ENCODE peak calls at places on chromosomes 4 and X, in ten cellular contexts. One of them, this sample, is unnamed.

GRCh38 chr4:100014616-100015015 is 64.5 kb upstream of the H2AZ1 start:
- DNase-seq in activated T-helper 1 cell treated with Interleukin-2 at 50 U/mL for 16 hours: no peak
- DNase-seq in amniotic stem cell: no peak
- DNase-seq in activated CD8-positive, alpha-beta memory T cell treated with anti-CD3 and anti-CD28 coated beads, Interleukin-2, amount 50 U/mL, for 4 hours: no peak
- DNase-seq in left cardiac atrium: no peak
- DNase-seq in NCI-H2081: no peak
- DNase-seq in occipital lobe: no peak
- DNase-seq in progenitor cell of endocrine pancreas: no peak
- DNase-seq in RCC 7860: no peak
- DNase-seq in dorsolateral prefrontal cortex: no peak
- DNase-seq in this sample: no peak

GRCh38 chrX:73930300-73930699 is 367.3 kb downstream of the CHIC1 start:
- DNase-seq in activated T-helper 1 cell treated with Interleukin-2 at 50 U/mL for 16 hours: no peak
- DNase-seq in amniotic stem cell: no peak
- DNase-seq in activated CD8-positive, alpha-beta memory T cell treated with anti-CD3 and anti-CD28 coated beads, Interleukin-2, amount 50 U/mL, for 4 hours: no peak
- DNase-seq in left cardiac atrium: no peak
- DNase-seq in NCI-H2081: no peak
- DNase-seq in occipital lobe: no peak
- DNase-seq in progenitor cell of endocrine pancreas: no peak
- DNase-seq in RCC 7860: peak; percentile 9
- DNase-seq in dorsolateral prefrontal cortex: no peak
- DNase-seq in this sample: no peak

GRCh38 chrX:82813671-82814078 is 694.4 kb upstream of the POU3F4 start:
- DNase-seq in activated T-helper 1 cell treated with Interleukin-2 at 50 U/mL for 16 hours: no peak
- DNase-seq in amniotic stem cell: no peak
- DNase-seq in activated CD8-positive, alpha-beta memory T cell treated with anti-CD3 and anti-CD28 coated beads, Interleukin-2, amount 50 U/mL, for 4 hours: no peak
- DNase-seq in left cardiac atrium: no peak
- DNase-seq in NCI-H2081: no peak
- DNase-seq in occipital lobe: no peak
- DNase-seq in progenitor cell of endocrine pancreas: no peak
- DNase-seq in RCC 7860: peak; percentile 76
- DNase-seq in dorsolateral prefrontal cortex: no peak
- DNase-seq in this sample: peak; percentile 87

GRCh38 chrX:10074241-10074941 is 82.4 kb upstream of the CLCN4 start:
- DNase-seq in activated T-helper 1 cell treated with Interleukin-2 at 50 U/mL for 16 hours: no peak
- DNase-seq in amniotic stem cell: no peak
- DNase-seq in activated CD8-positive, alpha-beta memory T cell treated with anti-CD3 and anti-CD28 coated beads, Interleukin-2, amount 50 U/mL, for 4 hours: no peak
- DNase-seq in left cardiac atrium: no peak
- DNase-seq in NCI-H2081: no peak
- DNase-seq in occipital lobe: no peak
- DNase-seq in progenitor cell of endocrine pancreas: no peak
- DNase-seq in RCC 7860: no peak
- DNase-seq in dorsolateral prefrontal cortex: no peak
- DNase-seq in this sample: no peak

GRCh38 chr4:8403173-8403753 is 37.3 kb downstream of the ACOX3 start:
- DNase-seq in activated T-helper 1 cell treated with Interleukin-2 at 50 U/mL for 16 hours: peak; percentile 25
- DNase-seq in amniotic stem cell: peak; percentile 72
- DNase-seq in activated CD8-positive, alpha-beta memory T cell treated with anti-CD3 and anti-CD28 coated beads, Interleukin-2, amount 50 U/mL, for 4 hours: peak; percentile 49
- DNase-seq in left cardiac atrium: peak; percentile 91
- DNase-seq in NCI-H2081: peak; percentile 72
- DNase-seq in occipital lobe: peak; percentile 49
- DNase-seq in progenitor cell of endocrine pancreas: peak; percentile 74
- DNase-seq in RCC 7860: peak; percentile 55
- DNase-seq in dorsolateral prefrontal cortex: peak; percentile 81
- DNase-seq in this sample: peak; percentile 31

GRCh38 chr4:56272946-56273728 is 114.2 kb downstream of the AASDH start:
- DNase-seq in activated T-helper 1 cell treated with Interleukin-2 at 50 U/mL for 16 hours: no peak
- DNase-seq in amniotic stem cell: no peak
- DNase-seq in activated CD8-positive, alpha-beta memory T cell treated with anti-CD3 and anti-CD28 coated beads, Interleukin-2, amount 50 U/mL, for 4 hours: no peak
- DNase-seq in left cardiac atrium: no peak
- DNase-seq in NCI-H2081: no peak
- DNase-seq in occipital lobe: no peak
- DNase-seq in progenitor cell of endocrine pancreas: no peak
- DNase-seq in RCC 7860: no peak
- DNase-seq in dorsolateral prefrontal cortex: no peak
- DNase-seq in this sample: no peak

GRCh38 chrX:130027569-130027968 is 45.1 kb downstream of the BCORL1 start:
- DNase-seq in activated T-helper 1 cell treated with Interleukin-2 at 50 U/mL for 16 hours: no peak
- DNase-seq in amniotic stem cell: no peak
- DNase-seq in activated CD8-positive, alpha-beta memory T cell treated with anti-CD3 and anti-CD28 coated beads, Interleukin-2, amount 50 U/mL, for 4 hours: no peak
- DNase-seq in left cardiac atrium: no peak
- DNase-seq in NCI-H2081: no peak
- DNase-seq in occipital lobe: no peak
- DNase-seq in progenitor cell of endocrine pancreas: no peak
- DNase-seq in RCC 7860: no peak
- DNase-seq in dorsolateral prefrontal cortex: no peak
- DNase-seq in this sample: no peak

GRCh38 chr4:577499-578450 is 1.7 kb upstream of the TMEM271 start:
- DNase-seq in activated T-helper 1 cell treated with Interleukin-2 at 50 U/mL for 16 hours: no peak
- DNase-seq in amniotic stem cell: no peak
- DNase-seq in activated CD8-positive, alpha-beta memory T cell treated with anti-CD3 and anti-CD28 coated beads, Interleukin-2, amount 50 U/mL, for 4 hours: no peak
- DNase-seq in left cardiac atrium: no peak
- DNase-seq in NCI-H2081: peak; percentile 40
- DNase-seq in occipital lobe: peak; percentile 79
- DNase-seq in progenitor cell of endocrine pancreas: no peak
- DNase-seq in RCC 7860: no peak
- DNase-seq in dorsolateral prefrontal cortex: peak; percentile 70
- DNase-seq in this sample: peak; percentile 4

GRCh38 chr4:39758176-39758575 is 60.2 kb downstream of the UBE2K start:
- DNase-seq in activated T-helper 1 cell treated with Interleukin-2 at 50 U/mL for 16 hours: no peak
- DNase-seq in amniotic stem cell: no peak
- DNase-seq in activated CD8-positive, alpha-beta memory T cell treated with anti-CD3 and anti-CD28 coated beads, Interleukin-2, amount 50 U/mL, for 4 hours: no peak
- DNase-seq in left cardiac atrium: no peak
- DNase-seq in NCI-H2081: no peak
- DNase-seq in occipital lobe: no peak
- DNase-seq in progenitor cell of endocrine pancreas: no peak
- DNase-seq in RCC 7860: no peak
- DNase-seq in dorsolateral prefrontal cortex: no peak
- DNase-seq in this sample: no peak

GRCh38 chrX:102917801-102918200 is 19.3 kb upstream of the RAB40AL start:
- DNase-seq in activated T-helper 1 cell treated with Interleukin-2 at 50 U/mL for 16 hours: no peak
- DNase-seq in amniotic stem cell: no peak
- DNase-seq in activated CD8-positive, alpha-beta memory T cell treated with anti-CD3 and anti-CD28 coated beads, Interleukin-2, amount 50 U/mL, for 4 hours: no peak
- DNase-seq in left cardiac atrium: no peak
- DNase-seq in NCI-H2081: no peak
- DNase-seq in occipital lobe: no peak
- DNase-seq in progenitor cell of endocrine pancreas: no peak
- DNase-seq in RCC 7860: no peak
- DNase-seq in dorsolateral prefrontal cortex: no peak
- DNase-seq in this sample: no peak

GRCh38 chr4:17398035-17398434 is 113.9 kb downstream of the QDPR start:
- DNase-seq in activated T-helper 1 cell treated with Interleukin-2 at 50 U/mL for 16 hours: no peak
- DNase-seq in amniotic stem cell: no peak
- DNase-seq in activated CD8-positive, alpha-beta memory T cell treated with anti-CD3 and anti-CD28 coated beads, Interleukin-2, amount 50 U/mL, for 4 hours: no peak
- DNase-seq in left cardiac atrium: no peak
- DNase-seq in NCI-H2081: no peak
- DNase-seq in occipital lobe: no peak
- DNase-seq in progenitor cell of endocrine pancreas: no peak
- DNase-seq in RCC 7860: no peak
- DNase-seq in dorsolateral prefrontal cortex: no peak
- DNase-seq in this sample: no peak

GRCh38 chrX:133929836-133930464 is 55.4 kb downstream of the GPC3 start:
- DNase-seq in activated T-helper 1 cell treated with Interleukin-2 at 50 U/mL for 16 hours: no peak
- DNase-seq in amniotic stem cell: no peak
- DNase-seq in activated CD8-positive, alpha-beta memory T cell treated with anti-CD3 and anti-CD28 coated beads, Interleukin-2, amount 50 U/mL, for 4 hours: no peak
- DNase-seq in left cardiac atrium: no peak
- DNase-seq in NCI-H2081: no peak
- DNase-seq in occipital lobe: no peak
- DNase-seq in progenitor cell of endocrine pancreas: no peak
- DNase-seq in RCC 7860: no peak
- DNase-seq in dorsolateral prefrontal cortex: no peak
- DNase-seq in this sample: no peak

GRCh38 chr4:80202190-80202711 is 4.9 kb downstream of the PRDM8 start:
- DNase-seq in activated T-helper 1 cell treated with Interleukin-2 at 50 U/mL for 16 hours: peak; percentile 66
- DNase-seq in amniotic stem cell: peak; percentile 54
- DNase-seq in activated CD8-positive, alpha-beta memory T cell treated with anti-CD3 and anti-CD28 coated beads, Interleukin-2, amount 50 U/mL, for 4 hours: peak; percentile 80
- DNase-seq in left cardiac atrium: peak; percentile 86
- DNase-seq in NCI-H2081: peak; percentile 75
- DNase-seq in occipital lobe: peak; percentile 57
- DNase-seq in progenitor cell of endocrine pancreas: peak; percentile 77
- DNase-seq in RCC 7860: no peak
- DNase-seq in dorsolateral prefrontal cortex: peak; percentile 61
- DNase-seq in this sample: peak; percentile 44